ENCODE peak calls at places on chromosomes 5 and 9, in six cellular contexts. V, N, I, Q, Z and R are unnamed samples.

GRCh38 chr9:19022206-19022605 is 10.8 kb downstream of the SAXO1 start:
- DNase-seq in Z (no peak), N (no peak), V (no peak), I (no peak), Q (no peak), R (no peak)

GRCh38 chr5:112878760-112879159 is 17.7 kb downstream of the SRP19 start:
- DNase-seq in Z (peak), V (no peak), I (no peak), Q (no peak), N (no peak), R (no peak)

GRCh38 chr9:129309906-129310305 is 131.8 kb upstream of the IER5L start:
- DNase-seq in V (no peak), N (no peak), Z (no peak), Q (no peak), I (no peak), R (no peak)

GRCh38 chr9:133971121-133971951 is 20.8 kb downstream of the VAV2 start:
- DNase-seq in V (no peak), Q (no peak), Z (no peak), I (no peak), N (no peak), R (no peak)

GRCh38 chr9:613771-614347 is 227.6 kb upstream of the DMRT1 start:
- DNase-seq in N (peak), Z (peak), Q (peak), I (peak), V (peak), R (peak)

GRCh38 chr5:98627121-98627520 is 146.3 kb upstream of the RGMB start:
- DNase-seq in V (no peak), I (no peak), N (no peak), Q (no peak), Z (no peak), R (no peak)

GRCh38 chr5:111826064-111826463 is 69.1 kb upstream of the NREP start:
- DNase-seq in I (no peak), N (no peak), Z (no peak), Q (no peak), V (no peak), R (no peak)

GRCh38 chr5:95704150-95704549 is 21.4 kb upstream of the SPATA9 start:
- DNase-seq in Q (no peak), Z (no peak), N (no peak), I (no peak), V (no peak), R (no peak)

GRCh38 chr5:120415985-120416384 is 48.1 kb upstream of the PRR16 start:
- DNase-seq in Z (no peak), V (no peak), I (no peak), N (no peak), Q (no peak), R (no peak)

GRCh38 chr5:138911441-138911840 is 36.3 kb upstream of the LRRTM2 start:
- DNase-seq in N (no peak), V (no peak), Z (no peak), I (no peak), Q (no peak), R (no peak)

GRCh38 chr5:175800656-175801081 is 70.7 kb upstream of the CPLX2 start:
- DNase-seq in I (no peak), V (no peak), N (no peak), Q (no peak), Z (no peak), R (no peak)

GRCh38 chr9:88590558-88591146 is 55.7 kb downstream of the NXNL2 start:
- DNase-seq in Z (no peak), Q (no peak), V (no peak), N (no peak), I (peak), R (no peak)

GRCh38 chr5:159096555-159097460 is 2.9 kb downstream of the EBF1 start:
- DNase-seq in Q (no peak), N (no peak), I (peak), Z (no peak), V (no peak), R (no peak)

GRCh38 chr5:74586831-74587230 is 53.7 kb downstream of the ENC1 start:
- DNase-seq in V (no peak), N (no peak), I (no peak), Q (no peak), Z (no peak), R (no peak)

GRCh38 chr5:127608077-127608660 is 40.7 kb upstream of the CTXN3 start:
- DNase-seq in V (no peak), N (no peak), Z (no peak), Q (no peak), I (no peak), R (no peak)

GRCh38 chr9:115115924-115116323 is 2.0 kb downstream of the TNC start:
- DNase-seq in N (no peak), V (no peak), Z (no peak), I (no peak), Q (no peak), R (no peak)

GRCh38 chr9:98634680-98635079 is 74.1 kb downstream of the GABBR2 start:
- DNase-seq in V (no peak), Q (no peak), N (no peak), Z (no peak), I (no peak), R (no peak)

GRCh38 chr9:71552480-71552879 is 215.8 kb downstream of the CEMIP2 start:
- DNase-seq in Z (no peak), V (peak), I (no peak), Q (no peak), N (no peak), R (peak)

GRCh38 chr5:172002310-172002709 is 4.1 kb downstream of the FBXW11 start:
- DNase-seq in Q (no peak), N (no peak), I (peak), Z (no peak), V (no peak), R (no peak)

GRCh38 chr5:56233230-56233629 is at the start of gene ANKRD55:
- DNase-seq in I (no peak), Z (no peak), Q (peak), V (peak), N (peak), R (peak)

GRCh38 chr5:127634007-127634406 is 14.9 kb upstream of the CTXN3 start:
- DNase-seq in V (no peak), Z (no peak), N (no peak), I (no peak), Q (no peak), R (no peak)

GRCh38 chr5:41392016-41392415 is 118.4 kb downstream of the PLCXD3 start:
- DNase-seq in Q (no peak), Z (no peak), I (no peak), V (no peak), N (no peak), R (no peak)

GRCh38 chr5:61293051-61293450 is 39.0 kb upstream of the ZSWIM6 start:
- DNase-seq in Z (no peak), V (no peak), Q (no peak), I (no peak), N (no peak), R (no peak)

GRCh38 chr5:133825631-133826289 is 142.7 kb downstream of the C5orf15 start:
- DNase-seq in N (peak), I (peak), Q (no peak), Z (peak), V (no peak), R (no peak)

GRCh38 chr5:140346348-140347221 is at the start of gene HBEGF:
- DNase-seq in V (peak), Q (no peak), N (peak), Z (peak), I (peak), R (peak)

GRCh38 chr9:88400021-88400420 is 11.8 kb downstream of the SPIN1 start:
- DNase-seq in Z (no peak), I (no peak), N (no peak), V (no peak), Q (no peak), R (no peak)

GRCh38 chr5:38115318-38115827 is 143.0 kb upstream of the EGFLAM start:
- DNase-seq in V (no peak), N (no peak), I (no peak), Z (no peak), Q (no peak), R (no peak)

GRCh38 chr9:133656211-133657119 is 20.3 kb downstream of the DBH start:
- DNase-seq in Z (peak), N (no peak), Q (peak), V (no peak), I (peak), R (no peak)

GRCh38 chr5:178590141-178590923 is at the start of gene COL23A1:
- DNase-seq in N (no peak), V (no peak), Z (peak), I (no peak), Q (no peak), R (peak)

GRCh38 chr5:87340716-87341115 is 72.0 kb downstream of the CCNH start:
- DNase-seq in N (no peak), V (no peak), I (no peak), Z (peak), Q (no peak), R (no peak)

GRCh38 chr5:90153031-90153430 is 256.5 kb downstream of the CETN3 start:
- DNase-seq in I (no peak), Z (no peak), N (no peak), V (no peak), Q (no peak), R (no peak)